ENCODE peak calls at places on chromosome 22, in nine cellular contexts. A is NAMALWA; V is substantia nigra; K is stimulated activated CD4-positive, alpha-beta T cell treated with anti-CD3 and anti-CD28 coated beads, Interleukin-12 subunit alpha, Interleukin-12 subunit beta, amount 100 ng/mL, for 24 hours; T is midbrain; M is nucleus accumbens; S is CD8-positive, alpha-beta memory T cell; E is fibroblast of gingiva; P is activated CD4-positive, alpha-beta T cell treated with anti-CD3 and anti-CD28 coated beads, Interleukin-2, amount 50 U/mL, for 1 hour. U is an unnamed sample.
A peak's percentile ranks its signal among the peaks of the same experiment; 100 is the strongest.

GRCh38 chr22:27918351-27919221 is 470 bp downstream of the PITPNB start:
- DNase-seq in K (peak; percentile 32), E (peak; percentile 20), A (peak; percentile 69), T (no peak), V (no peak), S (peak; percentile 61), P (peak; percentile 34), M (peak; percentile 12), U (peak; percentile 46)

GRCh38 chr22:19052941-19053551 is 69.2 kb downstream of the DGCR2 start:
- DNase-seq in K (no peak), P (no peak), E (no peak), V (no peak), M (no peak), A (no peak), S (no peak), T (no peak), U (no peak)

GRCh38 chr22:50576070-50576469 is 2.2 kb downstream of the CPT1B start:
- DNase-seq in T (no peak), V (no peak), M (no peak), S (no peak), P (no peak), E (no peak), K (no peak), A (no peak), U (no peak)

GRCh38 chr22:38270091-38270972 is 2.5 kb downstream of the TMEM184B start:
- DNase-seq in T (peak; percentile 71), P (no peak), M (peak; percentile 35), V (no peak), S (no peak), E (no peak), A (no peak), K (no peak), U (no peak)

GRCh38 chr22:19705181-19705934 is 8.9 kb upstream of the SEPTIN5 start:
- DNase-seq in K (no peak), S (no peak), A (no peak), T (no peak), V (no peak), E (no peak), P (no peak), M (no peak), U (no peak)

GRCh38 chr22:38982008-38982927 is at the start of gene APOBEC3B:
- DNase-seq in P (peak; percentile 39), E (no peak), V (peak; percentile 24), T (peak; percentile 65), A (peak; percentile 50), K (peak; percentile 34), S (peak; percentile 81), M (no peak), U (peak; percentile 43)

GRCh38 chr22:20946080-20946986 is 20.7 kb upstream of the AIFM3 start:
- DNase-seq in V (no peak), M (no peak), K (no peak), P (no peak), T (no peak), S (no peak), A (no peak), E (no peak), U (no peak)

GRCh38 chr22:19694696-19695095 is 19.6 kb upstream of the SEPTIN5 start:
- DNase-seq in P (no peak), K (no peak), E (no peak), S (no peak), M (no peak), T (no peak), A (no peak), V (no peak), U (no peak)

GRCh38 chr22:35622132-35622913 is 5.2 kb upstream of the MB start:
- DNase-seq in K (no peak), M (no peak), E (no peak), T (no peak), A (no peak), P (no peak), V (no peak), S (no peak), U (no peak)

GRCh38 chr22:23500508-23501208 is 79.4 kb downstream of the IGLL1 start:
- DNase-seq in K (no peak), P (no peak), E (no peak), T (no peak), V (no peak), A (no peak), S (no peak), M (no peak), U (no peak)

GRCh38 chr22:22711532-22711913 is 67.1 kb downstream of the GGTLC2 start:
- DNase-seq in S (no peak), P (no peak), V (no peak), T (no peak), K (no peak), A (no peak), M (no peak), E (no peak), U (no peak)

GRCh38 chr22:38260760-38261477 is 11.9 kb downstream of the TMEM184B start:
- DNase-seq in K (no peak), T (peak; percentile 55), P (no peak), A (no peak), S (no peak), E (no peak), V (no peak), M (no peak), U (no peak)

GRCh38 chr22:44773082-44773481 is 20.7 kb downstream of the ARHGAP8 start:
- DNase-seq in V (no peak), T (no peak), A (no peak), M (no peak), E (no peak), P (no peak), K (no peak), S (no peak), U (no peak)

GRCh38 chr22:44023404-44024287 is 456 bp upstream of the PARVB start:
- DNase-seq in S (no peak), M (no peak), A (peak; percentile 53), K (no peak), P (no peak), E (peak; percentile 26), V (no peak), T (no peak), U (no peak)

GRCh38 chr22:42511401-42511891 is 8.2 kb downstream of the RRP7A start:
- DNase-seq in M (no peak), A (peak; percentile 41), V (no peak), T (no peak), S (no peak), P (no peak), E (no peak), K (no peak), U (no peak)